ENCODE peak calls at places on chromosome 11, in eight cellular contexts. V is HepG2, J is GM12891, Q is A549, L is K562, H is stomach, A is transverse colon, P is uterus. R is an unnamed sample.

GRCh38 chr11:82682003-82682751 is 51.5 kb downstream of the FAM181B start:
- DNase-seq in V (peak; percentile 67), J (no peak), Q (peak; percentile 76), L (peak; percentile 35), H (no peak), A (peak; percentile 16), P (no peak), R (peak; percentile 29)

GRCh38 chr11:1968454-1968995 is 21.4 kb downstream of the MRPL23 start:
- DNase-seq in V (no peak), J (no peak), Q (no peak), L (no peak), H (no peak), A (no peak), P (peak; percentile 16), R (no peak)

GRCh38 chr11:61694971-61695706 is 14.9 kb downstream of the DAGLA start:
- DNase-seq in V (peak; percentile 44), J (no peak), Q (no peak), L (no peak), H (peak; percentile 81), A (peak; percentile 43), P (peak; percentile 62), R (no peak)

GRCh38 chr11:128579790-128580504 is 7.4 kb downstream of the ETS1 start:
- DNase-seq in V (no peak), J (no peak), Q (peak; percentile 10), L (no peak), H (no peak), A (no peak), P (no peak), R (no peak)

GRCh38 chr11:24295360-24295759 is 201.5 kb upstream of the LUZP2 start:
- DNase-seq in V (no peak), J (no peak), Q (no peak), L (no peak), H (no peak), A (no peak), P (no peak), R (no peak)

GRCh38 chr11:121415861-121416260 is 36.3 kb upstream of the SORL1 start:
- DNase-seq in V (no peak), J (no peak), Q (no peak), L (no peak), H (no peak), A (peak; percentile 45), P (no peak), R (no peak)

GRCh38 chr11:79314906-79315689 is 125.7 kb downstream of the TENM4 start:
- DNase-seq in V (no peak), J (no peak), Q (no peak), L (no peak), H (no peak), A (no peak), P (no peak), R (peak; percentile 30)

GRCh38 chr11:78228467-78228866 is 39.7 kb downstream of the USP35 start:
- DNase-seq in V (peak; percentile 65), J (peak; percentile 49), Q (peak; percentile 60), L (peak; percentile 52), H (no peak), A (peak; percentile 22), P (no peak), R (peak; percentile 47)

GRCh38 chr11:120424185-120424969 is 87.2 kb upstream of the GRIK4 start:
- DNase-seq in V (no peak), J (no peak), Q (no peak), L (no peak), H (no peak), A (no peak), P (no peak), R (no peak)

GRCh38 chr11:115623021-115623451 is 118.8 kb upstream of the CADM1 start:
- DNase-seq in V (peak; percentile 15), J (no peak), Q (peak; percentile 23), L (no peak), H (peak; percentile 42), A (peak; percentile 59), P (peak; percentile 58), R (peak; percentile 40)

GRCh38 chr11:97754976-97755375 is 1265.8 kb upstream of the CNTN5 start:
- DNase-seq in V (no peak), J (no peak), Q (no peak), L (no peak), H (no peak), A (no peak), P (no peak), R (no peak)

GRCh38 chr11:3207530-3208189 is 11.0 kb downstream of the MRGPRG start:
- DNase-seq in V (no peak), J (no peak), Q (no peak), L (no peak), H (no peak), A (no peak), P (no peak), R (no peak)

GRCh38 chr11:75242722-75243600 is 2.4 kb downstream of the TPBGL start:
- DNase-seq in V (no peak), J (no peak), Q (no peak), L (no peak), H (peak; percentile 16), A (no peak), P (peak; percentile 11), R (no peak)

GRCh38 chr11:115848080-115848479 is 343.9 kb upstream of the CADM1 start:
- DNase-seq in V (peak; percentile 20), J (no peak), Q (no peak), L (no peak), H (no peak), A (no peak), P (no peak), R (no peak)

GRCh38 chr11:47355283-47356128 is 3.0 kb upstream of the MYBPC3 start:
- DNase-seq in V (peak; percentile 86), J (no peak), Q (peak; percentile 98), L (peak; percentile 78), H (peak; percentile 97), A (peak; percentile 97), P (peak; percentile 93), R (peak; percentile 95)

GRCh38 chr11:118401880-118402590 is 629 bp downstream of the ATP5MG start:
- DNase-seq in V (peak; percentile 76), J (no peak), Q (peak; percentile 10), L (peak; percentile 19), H (no peak), A (no peak), P (no peak), R (no peak)

GRCh38 chr11:21133722-21134121 is 464.3 kb downstream of the NELL1 start:
- DNase-seq in V (no peak), J (no peak), Q (no peak), L (no peak), H (no peak), A (no peak), P (no peak), R (no peak)

GRCh38 chr11:20243974-20244373 is 83.7 kb upstream of the DBX1 start:
- DNase-seq in V (no peak), J (no peak), Q (no peak), L (no peak), H (no peak), A (no peak), P (no peak), R (no peak)

GRCh38 chr11:83249972-83250593 is 36.1 kb downstream of the CCDC90B start:
- DNase-seq in V (peak; percentile 24), J (no peak), Q (peak; percentile 58), L (peak; percentile 47), H (no peak), A (no peak), P (peak; percentile 17), R (no peak)

GRCh38 chr11:107857550-107858216 is 904 bp downstream of the SLC35F2 start:
- DNase-seq in V (no peak), J (no peak), Q (peak; percentile 18), L (no peak), H (no peak), A (no peak), P (no peak), R (no peak)

GRCh38 chr11:107856180-107856980 is 2.2 kb downstream of the SLC35F2 start:
- DNase-seq in V (no peak), J (no peak), Q (no peak), L (no peak), H (no peak), A (peak; percentile 11), P (no peak), R (no peak)

GRCh38 chr11:107859459-107860239 is 1.1 kb upstream of the SLC35F2 start:
- DNase-seq in V (no peak), J (no peak), Q (peak; percentile 36), L (no peak), H (peak; percentile 53), A (peak; percentile 79), P (no peak), R (peak; percentile 35)

GRCh38 chr11:107856981-107857517 is 1.5 kb downstream of the SLC35F2 start:
- DNase-seq in V (no peak), J (no peak), Q (peak; percentile 24), L (no peak), H (no peak), A (peak; percentile 66), P (no peak), R (no peak)

GRCh38 chr11:107858217-107859070 is at the start of gene SLC35F2:
- DNase-seq in V (peak; percentile 51), J (peak; percentile 69), Q (peak; percentile 80), L (peak; percentile 72), H (peak; percentile 78), A (peak; percentile 85), P (no peak), R (no peak)
- TF ChIP-seq POLR2A in V (peak; percentile 34), J (peak; percentile 88), Q (peak; percentile 44), L (peak; percentile 85), H (no peak), A (peak; percentile 80), P (no peak), R (no peak)

DNA sequence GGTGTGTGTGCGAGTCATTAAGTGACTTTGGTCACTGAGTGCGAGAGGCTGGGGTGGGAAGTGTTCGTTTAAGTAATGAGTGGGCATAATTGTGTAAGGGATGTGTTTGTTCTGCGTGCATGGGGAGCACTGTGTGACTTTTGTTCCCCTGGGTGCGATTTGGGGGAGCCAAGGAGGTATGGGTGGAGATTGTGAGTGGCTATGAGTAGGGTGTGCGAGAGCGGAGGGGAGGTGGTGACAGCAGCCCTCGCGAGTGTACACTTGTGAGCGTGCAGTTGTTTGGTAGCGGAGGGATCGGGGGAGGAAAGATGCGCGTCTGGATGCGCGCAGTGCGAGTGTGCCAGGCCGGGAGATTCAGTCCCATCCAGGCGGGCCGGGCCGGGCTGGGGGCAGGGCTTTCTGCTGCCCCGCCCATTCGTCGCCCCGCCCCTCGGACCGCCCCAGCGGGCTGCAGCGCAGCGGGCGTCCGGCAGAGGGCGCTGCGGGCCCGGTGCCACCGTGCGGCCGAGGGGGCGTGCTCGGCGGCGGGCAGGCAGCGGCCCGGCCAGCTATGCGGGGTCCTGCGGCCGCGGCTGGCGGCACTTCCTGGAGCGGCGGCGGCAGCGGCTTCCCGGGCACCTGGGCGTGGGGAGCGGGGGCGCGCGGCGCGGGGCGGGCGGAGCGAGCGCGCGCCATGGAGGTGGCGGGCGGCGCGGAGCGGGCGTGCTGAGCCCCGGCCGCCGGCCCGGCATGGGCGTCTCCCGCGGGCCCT is at the start of gene DGKZ:
- DNase-seq in V (peak; percentile 66), J (peak; percentile 90), Q (peak; percentile 82), L (peak; percentile 98), H (peak; percentile 92), A (peak; percentile 90), P (peak; percentile 75), R (peak; percentile 94)
- TF ChIP-seq POLR2A in V (no peak), J (no peak), Q (peak; percentile 49), L (no peak), H (no peak), A (no peak), P (no peak), R (peak; percentile 72)

GRCh38 chr11:69639843-69640242 is 1.1 kb upstream of the CCND1 start:
- DNase-seq in V (no peak), J (no peak), Q (no peak), L (no peak), H (no peak), A (no peak), P (no peak), R (no peak)
- TF ChIP-seq POLR2A in V (no peak), J (no peak), Q (no peak), L (no peak), H (no peak), A (no peak), P (no peak), R (no peak)

GRCh38 chr11:12112150-12112520 is 1.7 kb downstream of the MICAL2 start:
- DNase-seq in V (no peak), J (no peak), Q (no peak), L (no peak), H (no peak), A (no peak), P (no peak), R (no peak)
- TF ChIP-seq POLR2A in V (no peak), J (no peak), Q (no peak), L (no peak), H (no peak), A (no peak), P (no peak), R (no peak)